ENCODE peak calls at places on chromosomes 6 and 20, in seven cellular contexts. One of them, this sample, is unnamed.
A peak's percentile ranks its signal among the peaks of the same experiment; 100 is the strongest.

GRCh38 chr20:37239026-37239451 is 22.6 kb downstream of the GHRH start:
- DNase-seq in HepG2: no peak
- DNase-seq in GM12878: no peak
- DNase-seq in H1: no peak
- DNase-seq in HCT116: no peak
- DNase-seq in SK-N-SH: no peak
- DNase-seq in K562: no peak
- DNase-seq in this sample: no peak

GRCh38 chr6:35048031-35048613 is 93.0 kb downstream of the TCP11 start:
- DNase-seq in HepG2: no peak
- DNase-seq in GM12878: no peak
- DNase-seq in H1: no peak
- DNase-seq in HCT116: no peak
- DNase-seq in SK-N-SH: peak; percentile 19
- DNase-seq in K562: no peak
- DNase-seq in this sample: no peak

GRCh38 chr6:113383701-113384100 is 473.4 kb upstream of the MARCKS start:
- DNase-seq in HepG2: no peak
- DNase-seq in GM12878: no peak
- DNase-seq in H1: no peak
- DNase-seq in HCT116: no peak
- DNase-seq in SK-N-SH: no peak
- DNase-seq in K562: no peak
- DNase-seq in this sample: no peak

GRCh38 chr6:140460267-140460666 is 1085.8 kb upstream of the CITED2 start:
- DNase-seq in HepG2: no peak
- DNase-seq in GM12878: no peak
- DNase-seq in H1: no peak
- DNase-seq in HCT116: no peak
- DNase-seq in SK-N-SH: no peak
- DNase-seq in K562: no peak
- DNase-seq in this sample: no peak

GRCh38 chr20:61260905-61261304 is 8.8 kb downstream of the CDH4 start:
- DNase-seq in HepG2: no peak
- DNase-seq in GM12878: no peak
- DNase-seq in H1: peak; percentile 57
- DNase-seq in HCT116: no peak
- DNase-seq in SK-N-SH: no peak
- DNase-seq in K562: peak; percentile 9
- DNase-seq in this sample: peak; percentile 30

GRCh38 chr6:160069050-160069454 is 52.6 kb upstream of the SLC22A1 start:
- DNase-seq in HepG2: no peak
- DNase-seq in GM12878: peak; percentile 64
- DNase-seq in H1: no peak
- DNase-seq in HCT116: no peak
- DNase-seq in SK-N-SH: no peak
- DNase-seq in K562: no peak
- DNase-seq in this sample: no peak

GRCh38 chr6:137157601-137158000 is 15.8 kb downstream of the IL22RA2 start:
- DNase-seq in HepG2: no peak
- DNase-seq in GM12878: no peak
- DNase-seq in H1: no peak
- DNase-seq in HCT116: no peak
- DNase-seq in SK-N-SH: peak; percentile 5
- DNase-seq in K562: peak; percentile 63
- DNase-seq in this sample: peak; percentile 81

GRCh38 chr6:27275025-27275956 is 27.8 kb downstream of the PRSS16 start:
- DNase-seq in HepG2: no peak
- DNase-seq in GM12878: no peak
- DNase-seq in H1: peak; percentile 85
- DNase-seq in HCT116: peak; percentile 38
- DNase-seq in SK-N-SH: peak; percentile 36
- DNase-seq in K562: peak; percentile 90
- DNase-seq in this sample: no peak

GRCh38 chr6:84777888-84778287 is 13.5 kb upstream of the TBX18 start:
- DNase-seq in HepG2: no peak
- DNase-seq in GM12878: no peak
- DNase-seq in H1: no peak
- DNase-seq in HCT116: no peak
- DNase-seq in SK-N-SH: no peak
- DNase-seq in K562: no peak
- DNase-seq in this sample: no peak

GRCh38 chr6:116206231-116206903 is 47.5 kb downstream of the TSPYL4 start:
- DNase-seq in HepG2: no peak
- DNase-seq in GM12878: no peak
- DNase-seq in H1: no peak
- DNase-seq in HCT116: no peak
- DNase-seq in SK-N-SH: no peak
- DNase-seq in K562: no peak
- DNase-seq in this sample: no peak

GRCh38 chr6:40997256-40997957 is 41.6 kb downstream of the UNC5CL start:
- DNase-seq in HepG2: peak; percentile 95
- DNase-seq in GM12878: no peak
- DNase-seq in H1: peak; percentile 63
- DNase-seq in HCT116: peak; percentile 82
- DNase-seq in SK-N-SH: no peak
- DNase-seq in K562: peak; percentile 76
- DNase-seq in this sample: no peak

GRCh38 chr6:89353702-89354392 is 1.3 kb upstream of the UBE2J1 start:
- DNase-seq in HepG2: peak; percentile 16
- DNase-seq in GM12878: no peak
- DNase-seq in H1: no peak
- DNase-seq in HCT116: no peak
- DNase-seq in SK-N-SH: no peak
- DNase-seq in K562: no peak
- DNase-seq in this sample: no peak

GRCh38 chr6:44162876-44163625 is 4.4 kb downstream of the CAPN11 start:
- DNase-seq in HepG2: no peak
- DNase-seq in GM12878: no peak
- DNase-seq in H1: peak; percentile 40
- DNase-seq in HCT116: no peak
- DNase-seq in SK-N-SH: no peak
- DNase-seq in K562: no peak
- DNase-seq in this sample: no peak

GRCh38 chr6:135647521-135647920 is 150.0 kb upstream of the AHI1 start:
- DNase-seq in HepG2: no peak
- DNase-seq in GM12878: no peak
- DNase-seq in H1: no peak
- DNase-seq in HCT116: no peak
- DNase-seq in SK-N-SH: no peak
- DNase-seq in K562: no peak
- DNase-seq in this sample: no peak

GRCh38 chr6:74057326-74057725 is 361.3 kb downstream of the CD109 start:
- DNase-seq in HepG2: no peak
- DNase-seq in GM12878: no peak
- DNase-seq in H1: no peak
- DNase-seq in HCT116: no peak
- DNase-seq in SK-N-SH: no peak
- DNase-seq in K562: no peak
- DNase-seq in this sample: no peak

GRCh38 chr6:139820191-139820590 is 445.7 kb upstream of the CITED2 start:
- DNase-seq in HepG2: no peak
- DNase-seq in GM12878: no peak
- DNase-seq in H1: no peak
- DNase-seq in HCT116: peak; percentile 28
- DNase-seq in SK-N-SH: no peak
- DNase-seq in K562: no peak
- DNase-seq in this sample: no peak

GRCh38 chr6:90146914-90147668 is 149.6 kb downstream of the BACH2 start:
- DNase-seq in HepG2: no peak
- DNase-seq in GM12878: no peak
- DNase-seq in H1: no peak
- DNase-seq in HCT116: no peak
- DNase-seq in SK-N-SH: peak; percentile 40
- DNase-seq in K562: no peak
- DNase-seq in this sample: no peak

GRCh38 chr6:22041797-22042489 is 254.9 kb downstream of the PRL start:
- DNase-seq in HepG2: no peak
- DNase-seq in GM12878: no peak
- DNase-seq in H1: no peak
- DNase-seq in HCT116: no peak
- DNase-seq in SK-N-SH: no peak
- DNase-seq in K562: no peak
- DNase-seq in this sample: no peak

GRCh38 chr6:46736913-46737312 is 1.7 kb upstream of the PLA2G7 start:
- DNase-seq in HepG2: no peak
- DNase-seq in GM12878: no peak
- DNase-seq in H1: no peak
- DNase-seq in HCT116: no peak
- DNase-seq in SK-N-SH: no peak
- DNase-seq in K562: no peak
- DNase-seq in this sample: no peak

GRCh38 chr6:149314325-149314724 is 3.2 kb upstream of the TAB2 start:
- DNase-seq in HepG2: no peak
- DNase-seq in GM12878: no peak
- DNase-seq in H1: no peak
- DNase-seq in HCT116: no peak
- DNase-seq in SK-N-SH: no peak
- DNase-seq in K562: no peak
- DNase-seq in this sample: no peak

GRCh38 chr6:7129784-7130569 is 22.2 kb downstream of the RREB1 start:
- DNase-seq in HepG2: peak; percentile 71
- DNase-seq in GM12878: no peak
- DNase-seq in H1: no peak
- DNase-seq in HCT116: no peak
- DNase-seq in SK-N-SH: no peak
- DNase-seq in K562: no peak
- DNase-seq in this sample: no peak

GRCh38 chr20:45823949-45824835 is 2.9 kb downstream of the TNNC2 start:
- DNase-seq in HepG2: peak; percentile 51
- DNase-seq in GM12878: no peak
- DNase-seq in H1: peak; percentile 77
- DNase-seq in HCT116: no peak
- DNase-seq in SK-N-SH: peak; percentile 62
- DNase-seq in K562: no peak
- DNase-seq in this sample: no peak

GRCh38 chr20:44248420-44248759 is 1.3 kb downstream of the GDAP1L1 start:
- DNase-seq in HepG2: no peak
- DNase-seq in GM12878: no peak
- DNase-seq in H1: no peak
- DNase-seq in HCT116: no peak
- DNase-seq in SK-N-SH: no peak
- DNase-seq in K562: no peak
- DNase-seq in this sample: no peak

GRCh38 chr6:154928325-154928922 is 66.7 kb upstream of the TIAM2 start:
- DNase-seq in HepG2: peak; percentile 73
- DNase-seq in GM12878: peak; percentile 12
- DNase-seq in H1: peak; percentile 77
- DNase-seq in HCT116: peak; percentile 49
- DNase-seq in SK-N-SH: peak; percentile 62
- DNase-seq in K562: peak; percentile 80
- DNase-seq in this sample: peak; percentile 37

GRCh38 chr20:53660947-53661381 is 67.3 kb upstream of the ZNF217 start:
- DNase-seq in HepG2: no peak
- DNase-seq in GM12878: no peak
- DNase-seq in H1: no peak
- DNase-seq in HCT116: no peak
- DNase-seq in SK-N-SH: no peak
- DNase-seq in K562: no peak
- DNase-seq in this sample: no peak

GRCh38 chr6:152595507-152595906 is 41.7 kb downstream of the SYNE1 start:
- DNase-seq in HepG2: peak; percentile 16
- DNase-seq in GM12878: no peak
- DNase-seq in H1: no peak
- DNase-seq in HCT116: no peak
- DNase-seq in SK-N-SH: no peak
- DNase-seq in K562: no peak
- DNase-seq in this sample: no peak

GRCh38 chr6:2665169-2666070 is 85.3 kb downstream of the MYLK4 start:
- DNase-seq in HepG2: no peak
- DNase-seq in GM12878: no peak
- DNase-seq in H1: no peak
- DNase-seq in HCT116: no peak
- DNase-seq in SK-N-SH: no peak
- DNase-seq in K562: no peak
- DNase-seq in this sample: no peak

GRCh38 chr6:37637562-37638413 is 59.9 kb downstream of the MDGA1 start:
- DNase-seq in HepG2: peak; percentile 16
- DNase-seq in GM12878: no peak
- DNase-seq in H1: no peak
- DNase-seq in HCT116: no peak
- DNase-seq in SK-N-SH: no peak
- DNase-seq in K562: peak; percentile 60
- DNase-seq in this sample: no peak

GRCh38 chr6:105646391-105646867 is 243.5 kb upstream of the PREP start:
- DNase-seq in HepG2: no peak
- DNase-seq in GM12878: peak; percentile 100
- DNase-seq in H1: no peak
- DNase-seq in HCT116: no peak
- DNase-seq in SK-N-SH: no peak
- DNase-seq in K562: no peak
- DNase-seq in this sample: no peak

GRCh38 chr6:104326173-104327001 is 533.3 kb downstream of the HACE1 start:
- DNase-seq in HepG2: no peak
- DNase-seq in GM12878: no peak
- DNase-seq in H1: no peak
- DNase-seq in HCT116: no peak
- DNase-seq in SK-N-SH: no peak
- DNase-seq in K562: peak; percentile 29
- DNase-seq in this sample: no peak
- TF ChIP-seq JUND in HepG2: no peak
- TF ChIP-seq JUND in GM12878: no peak
- TF ChIP-seq JUND in H1: no peak
- TF ChIP-seq JUND in HCT116: no peak
- TF ChIP-seq JUND in SK-N-SH: no peak
- TF ChIP-seq JUND in K562: no peak
- TF ChIP-seq JUND in this sample: no peak

DNA sequence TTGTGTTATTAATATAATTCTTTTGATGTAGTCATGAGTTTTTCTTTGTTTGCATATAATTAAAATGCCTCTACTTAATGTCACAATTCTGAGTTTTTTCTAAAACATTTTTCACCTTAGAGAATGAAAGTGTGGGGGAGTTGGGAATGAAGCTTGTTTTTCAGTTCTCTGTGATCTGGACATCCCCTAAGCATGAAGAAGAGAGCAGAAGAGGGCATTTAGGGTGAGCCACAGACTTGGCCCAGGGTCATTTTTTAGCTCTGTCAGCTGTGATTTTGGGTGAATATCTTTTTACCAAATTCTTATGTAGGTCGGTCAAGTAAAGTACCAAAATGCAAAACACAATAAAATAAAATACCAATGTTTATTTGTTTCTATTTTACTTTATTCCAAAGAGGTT is 3.9 kb downstream of the OTOR start:
- DNase-seq in HepG2: no peak
- DNase-seq in GM12878: no peak
- DNase-seq in H1: no peak
- DNase-seq in HCT116: no peak
- DNase-seq in SK-N-SH: no peak
- DNase-seq in K562: no peak
- DNase-seq in this sample: no peak
- TF ChIP-seq JUND in HepG2: no peak
- TF ChIP-seq JUND in GM12878: no peak
- TF ChIP-seq JUND in H1: no peak
- TF ChIP-seq JUND in HCT116: no peak
- TF ChIP-seq JUND in SK-N-SH: no peak
- TF ChIP-seq JUND in K562: no peak
- TF ChIP-seq JUND in this sample: no peak

GRCh38 chr20:46939031-46939430 is 44.4 kb downstream of the EYA2 start:
- DNase-seq in HepG2: peak; percentile 32
- DNase-seq in GM12878: no peak
- DNase-seq in H1: no peak
- DNase-seq in HCT116: peak; percentile 55
- DNase-seq in SK-N-SH: peak; percentile 50
- DNase-seq in K562: peak; percentile 48
- DNase-seq in this sample: no peak
- TF ChIP-seq JUND in HepG2: no peak
- TF ChIP-seq JUND in GM12878: no peak
- TF ChIP-seq JUND in H1: no peak
- TF ChIP-seq JUND in HCT116: no peak
- TF ChIP-seq JUND in SK-N-SH: no peak
- TF ChIP-seq JUND in K562: no peak
- TF ChIP-seq JUND in this sample: no peak

GRCh38 chr6:83190596-83190995 is 2.5 kb downstream of the PGM3 start:
- DNase-seq in HepG2: peak; percentile 50
- DNase-seq in GM12878: no peak
- DNase-seq in H1: no peak
- DNase-seq in HCT116: no peak
- DNase-seq in SK-N-SH: no peak
- DNase-seq in K562: no peak
- DNase-seq in this sample: no peak
- TF ChIP-seq JUND in HepG2: no peak
- TF ChIP-seq JUND in GM12878: no peak
- TF ChIP-seq JUND in H1: no peak
- TF ChIP-seq JUND in HCT116: no peak
- TF ChIP-seq JUND in SK-N-SH: no peak
- TF ChIP-seq JUND in K562: no peak
- TF ChIP-seq JUND in this sample: no peak

This sample was measured in T47D.